ENCODE peak calls at places on chromosomes 16 and 17, in ten cellular contexts. I, G, O, R, K, A, C, Y, X and J are unnamed samples.

GRCh38 chr17:9644910-9645751 is at the start of gene USP43:
- DNase-seq in O (peak; percentile 54), K (peak; percentile 81), G (peak; percentile 73), C (peak; percentile 12), I (peak; percentile 59), A (peak; percentile 73), Y (peak; percentile 3), X (no peak), R (no peak), J (peak; percentile 64)

GRCh38 chr16:85605912-85606841 is 6.9 kb upstream of the GSE1 start:
- DNase-seq in I (no peak), A (no peak), K (no peak), C (no peak), G (peak; percentile 75), Y (no peak), X (no peak), R (no peak), O (no peak), J (no peak)

GRCh38 chr17:81557276-81558114 is 5.3 kb upstream of the FAAP100 start:
- DNase-seq in X (no peak), O (no peak), K (no peak), A (no peak), G (no peak), R (no peak), I (no peak), C (no peak), Y (no peak), J (no peak)

GRCh38 chr16:67767953-67768352 is 38.4 kb downstream of the RANBP10 start:
- DNase-seq in X (no peak), O (no peak), A (peak; percentile 9), R (no peak), C (peak; percentile 48), G (no peak), K (no peak), I (no peak), Y (peak; percentile 69), J (peak; percentile 75)

GRCh38 chr17:81481011-81481799 is 31.4 kb downstream of the ACTG1 start:
- DNase-seq in O (no peak), C (peak; percentile 45), A (no peak), G (peak; percentile 58), K (no peak), R (no peak), I (peak; percentile 88), Y (peak; percentile 79), X (peak; percentile 84), J (no peak)

GRCh38 chr16:66740010-66740409 is 11.4 kb downstream of the DYNC1LI2 start:
- DNase-seq in R (no peak), I (peak; percentile 67), X (no peak), G (peak; percentile 34), C (no peak), K (no peak), O (no peak), Y (peak; percentile 58), A (peak; percentile 42), J (no peak)

GRCh38 chr16:55737318-55737717 is 81.5 kb downstream of the SLC6A2 start:
- DNase-seq in G (no peak), R (no peak), I (no peak), K (no peak), X (no peak), C (no peak), A (no peak), O (no peak), Y (no peak), J (no peak)

GRCh38 chr16:14310519-14310991 is 239.4 kb downstream of the MRTFB start:
- DNase-seq in Y (peak; percentile 41), I (no peak), C (peak; percentile 68), K (no peak), X (no peak), R (peak; percentile 73), G (no peak), A (no peak), O (no peak), J (no peak)

GRCh38 chr16:83714286-83714685 is 93.5 kb upstream of the HSBP1 start:
- DNase-seq in I (no peak), A (no peak), C (peak; percentile 9), K (no peak), Y (no peak), G (no peak), R (no peak), O (no peak), X (no peak), J (peak; percentile 13)

GRCh38 chr17:47785538-47786123 is 36.0 kb downstream of the OSBPL7 start:
- DNase-seq in O (no peak), A (peak; percentile 47), C (no peak), X (no peak), R (no peak), G (no peak), I (peak; percentile 85), Y (peak; percentile 38), K (no peak), J (peak; percentile 10)

GRCh38 chr16:84029297-84030096 is 13.1 kb downstream of the SLC38A8 start:
- DNase-seq in Y (no peak), X (no peak), R (no peak), C (no peak), O (no peak), G (no peak), I (no peak), K (no peak), A (no peak), J (no peak)

GRCh38 chr16:29641561-29641960 is 21.5 kb upstream of the SPN start:
- DNase-seq in X (no peak), I (no peak), Y (no peak), O (no peak), G (no peak), C (no peak), K (no peak), R (no peak), A (no peak), J (no peak)

GRCh38 chr17:70906808-70907207 is 737.5 kb downstream of the KCNJ2 start:
- DNase-seq in K (no peak), C (peak; percentile 61), A (no peak), O (no peak), X (no peak), R (no peak), I (peak; percentile 58), G (no peak), Y (peak; percentile 83), J (peak; percentile 15)

GRCh38 chr17:28846231-28846630 is 3.6 kb upstream of the FAM222B start:
- DNase-seq in C (no peak), A (peak; percentile 14), X (no peak), K (no peak), G (no peak), R (peak; percentile 18), I (no peak), O (no peak), Y (no peak), J (peak; percentile 44)

GRCh38 chr16:67964477-67965131 is 3.8 kb downstream of the SLC12A4 start:
- DNase-seq in X (no peak), C (no peak), G (no peak), A (no peak), R (no peak), K (no peak), O (no peak), I (no peak), Y (no peak), J (no peak)

DNA sequence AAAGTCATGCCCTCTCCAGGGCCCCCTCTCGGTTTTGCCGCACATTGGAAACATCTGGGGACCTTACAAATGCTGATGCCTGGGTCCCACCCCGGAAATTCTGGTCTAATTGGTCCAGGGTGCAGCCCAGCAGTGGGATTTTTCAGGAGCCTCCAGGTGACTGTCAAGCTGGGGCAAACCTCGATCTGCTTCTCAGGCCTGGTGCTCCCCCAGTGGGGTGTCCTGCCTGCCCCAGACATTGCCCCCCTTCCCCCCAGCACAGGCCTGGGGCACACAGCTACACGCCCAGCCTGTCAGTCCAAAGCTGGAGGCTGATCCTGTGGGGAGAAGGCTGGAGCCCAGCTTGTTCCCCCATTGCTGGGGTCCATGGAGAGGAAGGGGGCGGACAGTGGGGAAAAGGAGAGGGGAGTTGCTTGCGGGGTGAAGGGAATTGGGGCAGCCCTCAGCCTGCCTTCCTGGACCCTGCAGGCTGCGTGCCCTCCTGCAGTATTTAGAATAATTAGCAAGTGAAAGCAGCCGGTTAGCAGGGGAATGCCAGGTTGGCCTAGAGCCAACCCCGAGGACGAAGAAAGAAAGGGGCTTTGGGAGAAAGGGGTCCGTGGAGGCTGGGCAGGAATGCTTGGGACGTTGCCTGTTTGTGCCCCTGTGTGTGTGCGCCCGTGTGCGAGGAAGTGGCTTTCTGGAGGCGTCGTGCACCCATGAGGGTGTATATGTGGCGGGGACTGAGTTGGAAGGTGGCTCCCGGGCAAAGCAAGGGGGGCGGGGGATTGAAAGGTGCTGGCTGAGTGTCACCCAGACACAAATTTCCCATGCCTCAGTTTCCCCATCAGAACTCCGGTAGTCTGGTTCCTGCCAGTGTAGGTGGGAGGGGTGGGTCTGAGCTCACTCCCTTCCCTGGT is 5.9 kb downstream of the FOXJ1 start:
- DNase-seq in A (no peak), C (no peak), G (no peak), Y (no peak), K (no peak), I (no peak), O (no peak), R (peak; percentile 59), X (no peak), J (no peak)
- TF ChIP-seq CTCF in A (no peak), C (no peak), G (no peak), Y (no peak), K (no peak), I (no peak), O (no peak), R (no peak), X (no peak), J (no peak)

GRCh38 chr16:47499080-47499699 is 38.1 kb downstream of the PHKB start:
- DNase-seq in Y (no peak), I (no peak), A (no peak), X (no peak), K (no peak), C (no peak), O (no peak), G (no peak), R (no peak), J (no peak)
- H3K4me3 ChIP-seq in Y (no peak overlapping the region), I (no peak overlapping the region), A (no peak overlapping the region), X (no peak overlapping the region), K (no peak overlapping the region), C (no peak overlapping the region), O (no peak overlapping the region), G (no peak overlapping the region), R (no peak overlapping the region), J (no peak overlapping the region)

DNA sequence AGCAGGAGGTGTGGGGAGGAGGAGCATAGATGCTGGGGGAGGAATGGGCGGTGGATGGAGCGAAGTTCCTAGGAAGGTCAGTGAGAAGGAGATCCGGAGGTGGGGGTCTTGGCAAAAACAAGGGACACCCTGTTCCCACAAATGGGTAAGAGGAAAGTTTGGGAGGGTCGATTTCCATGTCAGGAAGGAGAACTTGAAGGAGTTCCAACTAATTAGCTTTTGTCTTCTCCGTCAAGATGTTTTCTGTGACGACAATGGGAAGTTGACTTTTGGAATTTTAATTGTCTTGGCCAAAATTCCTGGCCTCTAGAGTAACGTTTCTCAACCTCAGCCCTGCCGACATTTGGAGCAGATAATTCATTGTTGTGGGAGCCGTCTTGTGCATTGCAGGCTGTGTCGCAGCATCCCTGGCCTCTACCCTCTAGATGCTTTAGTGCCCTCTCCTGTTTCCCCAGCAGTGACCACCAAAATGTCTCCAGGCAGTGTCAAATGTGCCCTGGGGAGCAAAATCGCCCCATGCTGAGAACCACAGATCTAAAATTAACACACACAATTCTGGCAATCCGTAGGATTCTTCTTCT is 97.1 kb downstream of the PITPNC1 start:
- DNase-seq in X (peak; percentile 68), Y (peak; percentile 94), C (peak; percentile 99), A (no peak), O (no peak), K (peak; percentile 85), G (no peak), I (no peak), R (no peak), J (no peak)
- TF ChIP-seq CTCF in X (no peak), Y (peak; percentile 6), C (peak; percentile 39), A (no peak), O (no peak), K (no peak), G (no peak), I (no peak), R (no peak), J (no peak)

GRCh38 chr16:23131841-23132576 is 17.2 kb downstream of the USP31 start:
- DNase-seq in K (no peak), R (no peak), O (no peak), Y (peak; percentile 45), I (no peak), A (no peak), X (no peak), C (no peak), G (no peak), J (no peak)
- H3K4me3 ChIP-seq in K (no peak overlapping the region), R (no peak overlapping the region), O (no peak overlapping the region), Y (peak overlapping the region; percentile 5), I (no peak overlapping the region), A (no peak overlapping the region), X (peak overlapping the region; percentile 33), C (peak overlapping the region; percentile 47), G (no peak overlapping the region), J (no peak overlapping the region)